ENCODE peak calls at places on chromosomes 11 and 22, in six cellular contexts. P is MM.1S; L is stimulated activated CD4-positive, alpha-beta T cell treated with anti-CD3 and anti-CD28 coated beads, Interleukin-12 subunit alpha, Interleukin-12 subunit beta, amount 100 ng/mL, for 4 hours; E is HEK293T; Q is amniotic stem cell; G is AG08396. Y is an unnamed sample.

GRCh38 chr11:1310315-1310687 is 869 bp upstream of the TOLLIP start:
- DNase-seq in P (peak; percentile 38), L (no peak), E (no peak), Q (no peak), G (no peak), Y (no peak)

GRCh38 chr11:76591416-76591815 is 79.1 kb downstream of the LRRC32 start:
- DNase-seq in P (no peak), L (no peak), E (no peak), Q (no peak), G (no peak), Y (no peak)

GRCh38 chr11:92932023-92932422 is 37.4 kb upstream of the MTNR1B start:
- DNase-seq in P (no peak), L (no peak), E (no peak), Q (no peak), G (no peak), Y (no peak)

GRCh38 chr11:9992306-9992705 is 301.7 kb downstream of the SBF2 start:
- DNase-seq in P (no peak), L (no peak), E (no peak), Q (no peak), G (no peak), Y (no peak)

GRCh38 chr22:27804683-27805297 is 3.2 kb upstream of the MN1 start:
- DNase-seq in P (peak; percentile 28), L (peak; percentile 43), E (peak; percentile 82), Q (peak; percentile 63), G (peak; percentile 83), Y (no peak)

GRCh38 chr11:61091373-61092279 is 10.7 kb upstream of the CD5 start:
- DNase-seq in P (no peak), L (peak; percentile 49), E (no peak), Q (no peak), G (no peak), Y (no peak)

GRCh38 chr22:25656724-25657123 is 85.3 kb upstream of the MYO18B start:
- DNase-seq in P (peak; percentile 6), L (no peak), E (no peak), Q (no peak), G (no peak), Y (no peak)

GRCh38 chr11:22668005-22668796 is 1.8 kb downstream of the GAS2 start:
- DNase-seq in P (peak; percentile 95), L (no peak), E (no peak), Q (no peak), G (no peak), Y (no peak)

GRCh38 chr11:94117871-94118270 is 10.8 kb upstream of the PANX1 start:
- DNase-seq in P (no peak), L (no peak), E (no peak), Q (no peak), G (peak; percentile 30), Y (no peak)